ENCODE peak calls at places on chromosomes 11 and 22, in four cellular contexts. Z is psoas muscle, N is MM.1S, D is fibroblast of mammary gland. B is an unnamed sample.

GRCh38 chr11:80320765-80321164 is 879.9 kb upstream of the TENM4 start:
- DNase-seq in Z (no peak), N (peak; percentile 77), D (no peak), B (peak; percentile 11)

GRCh38 chr22:31346733-31347250 is 646 bp upstream of the PATZ1 start:
- DNase-seq in Z (peak; percentile 49), N (no peak), D (peak; percentile 28), B (peak; percentile 91)

GRCh38 chr22:49119551-49119952 is 708.1 kb downstream of the BRD1 start:
- DNase-seq in Z (peak; percentile 51), N (no peak), D (no peak), B (no peak)

GRCh38 chr22:19522190-19522880 is 1.9 kb downstream of the CLDN5 start:
- DNase-seq in Z (no peak), N (no peak), D (no peak), B (no peak)

GRCh38 chr22:25057013-25057881 is 104.7 kb downstream of the KIAA1671 start:
- DNase-seq in Z (peak; percentile 55), N (peak; percentile 64), D (peak; percentile 23), B (peak; percentile 62)

GRCh38 chr11:105156720-105157119 is 17.2 kb upstream of the CARD18 start:
- DNase-seq in Z (no peak), N (no peak), D (no peak), B (no peak)

GRCh38 chr22:19765477-19766234 is 5.1 kb downstream of the TBX1 start:
- DNase-seq in Z (no peak), N (no peak), D (no peak), B (no peak)

GRCh38 chr11:129960216-129961214 is 42.1 kb downstream of the PRDM10 start:
- DNase-seq in Z (no peak), N (no peak), D (peak; percentile 96), B (peak; percentile 63)

GRCh38 chr11:124865902-124866851 is 945 bp downstream of the ROBO3 start:
- DNase-seq in Z (peak; percentile 44), N (peak; percentile 15), D (no peak), B (peak; percentile 19)

GRCh38 chr11:128318856-128319474 is 268.4 kb downstream of the ETS1 start:
- DNase-seq in Z (no peak), N (no peak), D (no peak), B (peak; percentile 91)

GRCh38 chr22:21020802-21021429 is 6.0 kb downstream of the P2RX6 start:
- DNase-seq in Z (no peak), N (no peak), D (no peak), B (peak; percentile 37)

GRCh38 chr22:16783453-16783852 is 41.8 kb downstream of the XKR3 start:
- DNase-seq in Z (no peak), N (no peak), D (no peak), B (no peak)

GRCh38 chr11:126354631-126355323 is 709 bp upstream of the ST3GAL4 start:
- DNase-seq in Z (no peak), N (no peak), D (no peak), B (peak; percentile 50)
- H3K4me3 ChIP-seq in Z (peak overlapping the region; percentile 79), N (peak overlapping the region; percentile 77), D (peak overlapping the region; percentile 84), B (peak overlapping the region; percentile 62)

GRCh38 chr11:111762526-111762925 is 3.7 kb downstream of the PPP2R1B start:
- DNase-seq in Z (no peak), N (no peak), D (no peak), B (no peak)

GRCh38 chr11:111765320-111765983 is 737 bp downstream of the PPP2R1B start:
- DNase-seq in Z (no peak), N (peak; percentile 11), D (peak; percentile 10), B (no peak)

GRCh38 chr11:111764621-111765020 is 1.6 kb downstream of the PPP2R1B start:
- DNase-seq in Z (no peak), N (no peak), D (peak; percentile 39), B (no peak)

GRCh38 chr11:111761056-111761455 is 5.1 kb downstream of the PPP2R1B start:
- DNase-seq in Z (no peak), N (no peak), D (no peak), B (no peak)

GRCh38 chr11:111762981-111763643 is 3.1 kb downstream of the PPP2R1B start:
- DNase-seq in Z (no peak), N (no peak), D (peak; percentile 27), B (no peak)
- TF ChIP-seq CTCF in Z (no peak), N (no peak), D (peak; percentile 16), B (no peak)

DNA sequence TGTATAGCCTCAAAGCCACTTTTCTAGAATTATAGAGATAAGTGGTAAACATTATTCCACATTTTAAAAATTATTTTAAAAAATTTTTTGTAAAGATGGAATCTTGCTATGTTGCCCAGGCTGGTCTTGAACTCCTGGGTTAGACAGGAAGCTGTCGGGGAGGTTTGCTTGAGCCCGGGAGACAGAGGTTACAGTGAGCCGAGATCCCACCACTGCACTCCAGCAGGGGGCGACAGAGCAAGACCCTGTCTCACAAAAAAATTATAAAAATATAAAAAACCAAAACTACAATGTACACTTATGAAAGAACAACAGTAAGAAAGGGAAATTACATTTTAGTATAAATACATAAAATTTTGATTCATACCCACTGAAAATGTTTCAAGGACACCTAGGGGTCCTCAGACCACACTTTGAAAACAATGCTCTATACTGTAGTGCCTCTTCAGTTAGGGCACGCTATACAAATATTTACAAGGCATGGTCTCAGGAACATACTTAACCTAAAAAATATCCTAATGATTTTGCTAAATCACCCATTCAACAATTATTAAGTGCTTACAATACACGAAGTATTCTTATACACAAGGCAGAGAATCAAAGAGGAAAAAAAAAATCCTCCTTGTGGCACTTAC is 111.2 kb downstream of the MRTFA start:
- DNase-seq in Z (peak; percentile 51), N (peak; percentile 49), D (peak; percentile 67), B (peak; percentile 77)
- H3K4me3 ChIP-seq in Z (no peak overlapping the region), N (no peak overlapping the region), D (no peak overlapping the region), B (no peak overlapping the region)

GRCh38 chr11:3122775-3123201 is 42.3 kb downstream of the OSBPL5 start:
- DNase-seq in Z (no peak), N (no peak), D (no peak), B (no peak)

GRCh38 chr11:3123316-3123715 is 41.8 kb downstream of the OSBPL5 start:
- DNase-seq in Z (peak; percentile 79), N (no peak), D (peak; percentile 66), B (no peak)

GRCh38 chr11:3126207-3126865 is 38.8 kb downstream of the OSBPL5 start:
- DNase-seq in Z (peak; percentile 52), N (no peak), D (no peak), B (no peak)

GRCh38 chr11:3123761-3124733 is 41.1 kb downstream of the OSBPL5 start:
- DNase-seq in Z (peak; percentile 92), N (no peak), D (peak; percentile 99), B (no peak)

DNA sequence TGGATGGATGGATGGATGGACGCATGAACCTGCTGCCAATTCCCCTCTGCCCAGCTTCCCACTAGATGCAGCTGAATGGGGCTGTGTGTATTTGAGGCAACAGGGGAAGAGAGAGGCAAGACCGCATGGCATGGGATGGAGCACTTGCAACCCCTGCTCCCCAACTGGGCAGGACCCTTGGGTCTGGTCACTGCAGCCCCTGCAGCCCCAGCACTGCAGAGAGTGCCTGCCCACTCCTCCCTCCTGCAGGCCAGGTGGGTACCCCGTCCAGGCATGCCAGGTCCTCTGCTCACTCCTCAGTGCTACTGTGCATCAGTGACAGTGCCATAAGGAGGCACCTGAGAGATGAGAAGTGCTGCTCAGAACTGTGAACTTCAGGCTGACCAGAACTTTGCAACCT is 40.3 kb downstream of the OSBPL5 start:
- DNase-seq in Z (peak; percentile 13), N (no peak), D (no peak), B (no peak)
- TF ChIP-seq CTCF in Z (no peak), N (no peak), D (no peak), B (no peak)

B was measured in GM12865.